ENCODE peak calls at places on chromosomes 1 and 21, in four cellular contexts. Q is AG09309, F is WTC11, T is Calu3. W is an unnamed sample.

GRCh38 chr1:98992844-98993243 is 11.8 kb downstream of the PLPPR5 start:
- DNase-seq in Q (no peak), F (no peak), T (no peak), W (no peak)

GRCh38 chr1:71296551-71296950 is 215.7 kb upstream of the ZRANB2 start:
- DNase-seq in Q (peak), F (no peak), T (no peak), W (no peak)

GRCh38 chr1:41175546-41175945 is 66.6 kb downstream of the SCMH1 start:
- DNase-seq in Q (no peak), F (no peak), T (no peak), W (no peak)

GRCh38 chr1:34166191-34167090 is 1.4 kb upstream of the CSMD2 start:
- DNase-seq in Q (no peak), F (peak), T (no peak), W (no peak)

GRCh38 chr1:73839922-73840321 is 358.1 kb downstream of the LRRIQ3 start:
- DNase-seq in Q (no peak), F (peak), T (peak), W (no peak)

GRCh38 chr1:32881871-32882850 is 4.1 kb upstream of the HPCA start:
- DNase-seq in Q (no peak), F (no peak), T (no peak), W (no peak)

GRCh38 chr1:97192872-97193572 is 471.4 kb downstream of the PTBP2 start:
- DNase-seq in Q (peak), F (no peak), T (peak), W (no peak)

GRCh38 chr1:153532161-153532560 is 3.6 kb downstream of the S100A6 start:
- DNase-seq in Q (no peak), F (no peak), T (no peak), W (no peak)

GRCh38 chr1:99677416-99677815 is 31.5 kb downstream of the PALMD start:
- DNase-seq in Q (no peak), F (no peak), T (no peak), W (no peak)

GRCh38 chr1:96306809-96307208 is 414.8 kb upstream of the PTBP2 start:
- DNase-seq in Q (peak), F (no peak), T (no peak), W (no peak)

GRCh38 chr1:113057006-113057405 is 16.0 kb upstream of the LRIG2 start:
- DNase-seq in Q (no peak), F (peak), T (no peak), W (no peak)

GRCh38 chr1:245807954-245808719 is 653.4 kb downstream of the KIF26B start:
- DNase-seq in Q (no peak), F (no peak), T (no peak), W (peak)

GRCh38 chr21:27759091-27759659 is 792.3 kb upstream of the ADAMTS5 start:
- DNase-seq in Q (no peak), F (peak), T (peak), W (no peak)

GRCh38 chr1:17301767-17302166 is 6.2 kb upstream of the PADI4 start:
- DNase-seq in Q (no peak), F (no peak), T (no peak), W (no peak)

GRCh38 chr1:177302365-177303044 is 131.7 kb downstream of the BRINP2 start:
- DNase-seq in Q (no peak), F (no peak), T (no peak), W (no peak)

GRCh38 chr1:17643861-17644703 is 104.6 kb downstream of the ARHGEF10L start:
- DNase-seq in Q (no peak), F (no peak), T (no peak), W (no peak)

GRCh38 chr1:210299501-210299900 is 29.2 kb upstream of the HHAT start:
- DNase-seq in Q (no peak), F (no peak), T (no peak), W (no peak)

GRCh38 chr21:36320421-36321324 is 676 bp downstream of the MORC3 start:
- DNase-seq in Q (no peak), F (peak), T (peak), W (peak)

GRCh38 chr1:220331318-220331717 is 59.1 kb upstream of the RAB3GAP2 start:
- DNase-seq in Q (no peak), F (no peak), T (no peak), W (no peak)

GRCh38 chr1:31701137-31701736 is 2.6 kb downstream of the COL16A1 start:
- DNase-seq in Q (peak), F (no peak), T (peak), W (no peak)

GRCh38 chr1:115654125-115654524 is 12.4 kb downstream of the VANGL1 start:
- DNase-seq in Q (no peak), F (no peak), T (no peak), W (no peak)

GRCh38 chr1:41274827-41275519 is 32.9 kb upstream of the SCMH1 start:
- DNase-seq in Q (peak), F (no peak), T (no peak), W (no peak)

GRCh38 chr21:41500931-41501381 is 7.0 kb downstream of the TMPRSS2 start:
- DNase-seq in Q (no peak), F (no peak), T (peak), W (no peak)

GRCh38 chr1:11293856-11294255 is 20.9 kb downstream of the UBIAD1 start:
- DNase-seq in Q (no peak), F (no peak), T (no peak), W (no peak)

GRCh38 chr1:7549693-7550161 is 221.4 kb upstream of the VAMP3 start:
- DNase-seq in Q (no peak), F (no peak), T (no peak), W (no peak)

GRCh38 chr1:79105499-79105898 is 99.0 kb upstream of the ADGRL4 start:
- DNase-seq in Q (no peak), F (no peak), T (no peak), W (no peak)

DNA sequence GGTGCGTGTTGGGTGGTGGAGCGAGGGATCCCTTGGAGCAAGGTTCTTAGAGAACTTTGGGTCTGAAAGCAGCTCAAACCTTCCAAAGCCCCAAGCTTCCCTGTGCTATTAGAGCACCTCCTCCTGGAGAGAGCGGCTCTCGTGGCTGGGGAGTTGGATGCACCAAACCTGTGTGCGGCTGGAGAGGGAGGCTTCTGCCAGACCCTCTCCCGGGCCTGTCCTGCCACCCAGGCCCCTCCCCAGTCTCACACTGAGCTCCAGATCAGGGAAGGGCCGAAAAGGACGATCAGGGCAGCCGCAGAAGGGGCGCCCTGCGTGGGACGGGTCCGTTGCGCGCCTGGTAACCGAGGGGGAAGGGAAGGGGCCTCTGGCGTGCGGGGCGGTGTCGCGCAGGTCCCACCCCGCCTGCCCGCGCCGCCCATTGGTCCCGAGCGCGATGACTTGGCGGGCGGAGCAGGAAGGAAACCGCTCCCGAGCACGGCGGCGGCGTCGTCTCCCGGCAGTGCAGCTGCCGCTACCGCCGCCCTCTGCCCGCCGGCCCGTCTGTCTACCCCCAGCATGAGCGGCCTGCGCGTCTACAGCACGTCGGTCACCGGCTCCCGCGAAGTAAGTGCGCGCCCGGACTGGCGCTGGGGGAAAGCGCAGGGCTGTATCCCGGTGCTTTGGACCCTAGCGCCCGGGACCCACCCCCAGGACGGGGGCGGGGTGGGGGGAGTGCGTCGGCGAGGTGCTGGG is at the start of gene SH3BGRL3:
- DNase-seq in Q (no peak), F (peak), T (peak), W (peak)
- TF ChIP-seq CTCF in Q (peak), F (no peak), T (no peak), W (peak)

DNA sequence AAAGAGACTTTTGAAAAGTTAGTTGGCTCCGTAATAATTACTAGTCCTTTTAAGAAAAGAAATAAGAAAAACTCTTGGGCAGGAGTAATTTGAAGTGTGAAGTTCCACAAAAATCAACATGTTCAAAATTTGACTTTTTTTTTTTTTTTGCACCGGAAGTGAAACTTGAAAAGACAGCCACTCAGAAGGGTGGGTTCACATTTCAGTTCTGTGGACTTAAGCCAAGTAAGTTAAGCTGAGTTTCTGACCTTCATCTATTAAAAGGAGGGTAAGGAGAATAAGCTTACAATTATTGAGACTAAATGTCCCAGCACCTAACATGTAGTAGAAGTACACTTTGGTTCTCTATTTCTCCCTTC is 11.0 kb downstream of the RO60 start:
- DNase-seq in Q (no peak), F (no peak), T (no peak), W (no peak)
- TF ChIP-seq CTCF in Q (no peak), F (no peak), T (no peak), W (no peak)

DNA sequence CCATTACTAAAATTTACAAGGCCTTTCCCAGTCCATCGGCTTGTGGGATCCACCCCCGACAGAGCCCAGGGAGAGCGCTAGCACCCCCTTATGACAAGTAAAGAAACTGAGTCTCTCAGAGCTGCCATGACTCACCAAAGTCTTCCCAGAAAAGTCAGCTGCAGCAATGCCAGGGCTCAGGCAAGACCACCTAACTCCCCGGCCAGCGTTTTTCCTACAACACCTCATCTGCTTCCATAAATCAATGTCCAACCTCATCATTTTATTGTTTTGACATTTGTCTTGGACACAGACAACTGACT is 15.0 kb downstream of the DHCR24 start:
- DNase-seq in Q (no peak), F (no peak), T (no peak), W (no peak)
- TF ChIP-seq CTCF in Q (peak), F (no peak), T (no peak), W (no peak)

GRCh38 chr21:32508558-32508957 is 76.8 kb downstream of the TCP10L start:
- DNase-seq in Q (no peak), F (no peak), T (no peak), W (no peak)
- TF ChIP-seq CTCF in Q (no peak), F (no peak), T (no peak), W (no peak)

GRCh38 chr1:42454409-42454808 is 1.4 kb downstream of the ZMYND12 start:
- DNase-seq in Q (no peak), F (no peak), T (no peak), W (no peak)

GRCh38 chr1:42456754-42457089 is 379 bp downstream of the PPCS start:
- DNase-seq in Q (no peak), F (no peak), T (peak), W (peak)

GRCh38 chr1:42450081-42450480 is 5.7 kb downstream of the ZMYND12 start:
- DNase-seq in Q (no peak), F (no peak), T (no peak), W (no peak)

GRCh38 chr1:42456010-42456753 is at the start of the genes PPCS and ZMYND12:
- DNase-seq in Q (peak), F (peak), T (peak), W (peak)

GRCh38 chr1:42453386-42453785 is 2.4 kb downstream of the ZMYND12 start:
- DNase-seq in Q (no peak), F (no peak), T (no peak), W (no peak)
- TF ChIP-seq CTCF in Q (no peak), F (no peak), T (no peak), W (no peak)

GRCh38 chr1:88684482-88685238 is 587 bp downstream of the PKN2 start:
- DNase-seq in Q (no peak), F (peak), T (peak), W (peak)
- TF ChIP-seq CTCF in Q (no peak), F (no peak), T (no peak), W (peak)

GRCh38 chr1:215679231-215679630 is 112.1 kb downstream of the KCTD3 start:
- DNase-seq in Q (no peak), F (no peak), T (no peak), W (no peak)

GRCh38 chr1:215677112-215677511 is 110.0 kb downstream of the KCTD3 start:
- DNase-seq in Q (no peak), F (no peak), T (no peak), W (no peak)

DNA sequence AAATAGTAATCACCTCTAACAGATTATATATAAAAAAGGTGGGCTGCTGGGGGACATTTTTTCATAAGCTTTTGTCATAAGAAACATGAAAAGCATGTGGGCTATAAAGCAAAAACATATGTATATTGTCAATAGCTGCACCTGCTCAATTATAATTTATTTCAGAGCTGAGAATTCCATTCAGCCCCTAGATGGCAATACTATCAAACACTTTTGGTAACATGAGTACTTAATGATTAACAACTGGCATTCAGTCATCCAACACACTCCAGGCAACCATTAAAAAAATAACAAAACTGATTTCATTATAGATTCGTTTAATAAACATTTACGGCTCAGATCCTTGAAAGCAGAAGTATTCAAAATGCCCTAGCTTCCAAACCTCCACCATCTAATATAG is 115.1 kb downstream of the KCTD3 start:
- DNase-seq in Q (no peak), F (no peak), T (peak), W (no peak)
- TF ChIP-seq CTCF in Q (no peak), F (no peak), T (peak), W (no peak)

DNA sequence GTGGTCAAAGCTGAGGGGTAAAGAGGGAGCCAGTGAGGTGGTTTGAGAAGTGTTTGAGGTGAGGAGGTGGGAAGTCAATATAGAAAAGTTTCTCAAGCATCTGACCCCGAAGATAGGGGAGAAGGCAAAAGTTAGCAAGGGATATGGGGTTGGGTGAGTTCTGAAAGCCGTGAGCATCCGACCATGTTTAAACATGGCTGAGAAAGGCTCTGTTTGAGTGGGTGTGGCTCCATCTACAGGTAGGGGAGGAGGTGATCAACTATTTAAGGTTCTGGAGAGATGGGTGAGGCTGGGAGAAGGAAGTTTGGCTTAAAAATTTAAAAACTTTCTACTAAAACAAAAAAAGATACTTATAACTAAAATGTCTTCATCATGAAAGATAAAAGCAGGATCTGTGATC is 273.8 kb downstream of the KCNJ6 start:
- DNase-seq in Q (no peak), F (peak), T (peak), W (peak)
- TF ChIP-seq CTCF in Q (no peak), F (no peak), T (no peak), W (peak)

DNA sequence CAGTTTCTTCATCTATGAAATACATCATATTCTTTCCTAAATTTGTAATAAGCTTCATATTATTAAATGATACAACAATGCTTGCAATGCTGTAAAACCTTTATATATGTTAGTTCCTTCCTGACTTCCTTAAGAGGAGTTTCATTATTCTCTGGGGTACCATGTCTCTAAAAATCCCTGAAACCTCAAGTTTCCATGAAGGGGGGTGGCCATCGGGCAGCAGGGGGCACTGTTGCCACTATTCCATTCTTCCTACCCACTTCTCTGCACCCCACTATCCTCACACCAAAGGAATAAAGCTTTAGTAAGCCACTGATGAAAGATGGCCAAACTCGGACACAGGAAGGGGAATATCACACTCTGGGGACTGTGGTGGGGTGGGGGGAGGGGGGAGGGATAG is 9.0 kb upstream of the DMRTB1 start:
- DNase-seq in Q (no peak), F (peak), T (peak), W (no peak)
- TF ChIP-seq CTCF in Q (peak), F (peak), T (peak), W (peak)

GRCh38 chr1:53557369-53557768 is 98.2 kb downstream of the DMRTB1 start:
- DNase-seq in Q (no peak), F (peak), T (no peak), W (no peak)
- TF ChIP-seq CTCF in Q (no peak), F (no peak), T (no peak), W (no peak)

W was measured in GM20000.